ENCODE peak calls at places on chromosomes 5 and 9, in five cellular contexts. B is ascending aorta; K is H1; U is CD4-positive, CD25-positive, alpha-beta regulatory T cell; T is tibial artery. R is an unnamed sample. For H3K4me1, the result is how much of the 10 kb centered on the place peaks cover.

GRCh38 chr9:137295313-137296213 is 6.5 kb downstream of the NRARP start:
- DNase-seq in B (no peak), U (peak), K (no peak), T (no peak), R (no peak)

GRCh38 chr5:543755-544674 is 19.8 kb upstream of the SLC9A3 start:
- DNase-seq in T (peak), B (no peak), U (peak), K (no peak), R (no peak)

GRCh38 chr5:98793223-98793622 is 19.8 kb downstream of the RGMB start:
- DNase-seq in B (no peak), K (no peak), U (no peak), T (no peak), R (no peak)

GRCh38 chr9:14687042-14687719 is 6.1 kb downstream of the ZDHHC21 start:
- DNase-seq in T (no peak), B (no peak), K (no peak), U (no peak), R (no peak)

GRCh38 chr5:57348376-57348775 is 134.2 kb downstream of the ACTBL2 start:
- DNase-seq in B (no peak), U (no peak), K (no peak), T (no peak), R (no peak)

GRCh38 chr5:39678533-39678932 is 253.8 kb upstream of the DAB2 start:
- DNase-seq in U (no peak), T (no peak), B (no peak), K (no peak), R (no peak)

GRCh38 chr5:76861616-76862015 is 11.8 kb downstream of the S100Z start:
- DNase-seq in U (no peak), T (no peak), B (no peak), K (no peak), R (no peak)

GRCh38 chr9:104993291-104993963 is 65.5 kb upstream of the ABCA1 start:
- DNase-seq in T (peak), U (peak), B (peak), K (peak), R (no peak)

GRCh38 chr9:120705174-120705573 is 9.1 kb downstream of the MEGF9 start:
- DNase-seq in U (no peak), K (no peak), T (no peak), B (no peak), R (no peak)

GRCh38 chr9:124190761-124191160 is 67.0 kb upstream of the NEK6 start:
- DNase-seq in U (no peak), B (peak), K (no peak), T (no peak), R (no peak)

GRCh38 chr9:99873531-99873930 is 32.9 kb upstream of the STX17 start:
- DNase-seq in U (no peak), T (no peak), K (no peak), B (no peak), R (no peak)

GRCh38 chr9:129383415-129384088 is 205.5 kb upstream of the IER5L start:
- DNase-seq in U (peak), B (peak), K (no peak), T (peak), R (no peak)

GRCh38 chr5:77771452-77771851 is 4.7 kb downstream of the TBCA start:
- DNase-seq in K (no peak), B (no peak), U (peak), T (no peak), R (no peak)

GRCh38 chr9:136081113-136081825 is 13.8 kb downstream of the NACC2 start:
- DNase-seq in B (no peak), U (no peak), T (peak), K (no peak), R (no peak)

GRCh38 chr9:7777776-7778175 is 21.8 kb downstream of the DMAC1 start:
- DNase-seq in U (no peak), B (no peak), T (no peak), K (no peak), R (no peak)

GRCh38 chr9:137391411-137391754 is 31.6 kb downstream of the EXD3 start:
- DNase-seq in B (no peak), U (no peak), T (peak), K (no peak), R (no peak)

GRCh38 chr9:131994364-131995110 is 85.1 kb downstream of the MED27 start:
- DNase-seq in U (no peak), T (no peak), K (no peak), B (no peak), R (no peak)

GRCh38 chr5:141883948-141884318 is 5.7 kb upstream of the PCDH1 start:
- DNase-seq in T (peak), K (no peak), U (no peak), B (no peak), R (no peak)
- H3K4me3 ChIP-seq in T (no peak), K (no peak), U (no peak), B (no peak), R (no peak)

GRCh38 chr9:133973111-133973790 is 18.9 kb downstream of the VAV2 start:
- DNase-seq in K (no peak), T (no peak), U (no peak), B (no peak), R (no peak)
- H3K4me1 ChIP-seq in K (under half), T (under half), U (under half), B (under half), R (under half)

GRCh38 chr5:53355930-53356329 is 124.5 kb upstream of the FST start:
- DNase-seq in K (no peak), B (no peak), T (no peak), U (no peak), R (no peak)
- H3K27ac ChIP-seq in K (no peak), B (peak), T (peak), U (no peak), R (no peak)

GRCh38 chr5:85288914-85289313 is 904.2 kb upstream of the EDIL3 start:
- DNase-seq in T (no peak), K (no peak), B (no peak), U (no peak), R (no peak)

GRCh38 chr5:85293139-85293785 is 908.6 kb upstream of the EDIL3 start:
- DNase-seq in U (no peak), K (no peak), B (no peak), T (no peak), R (no peak)
- H3K4me3 ChIP-seq in U (no peak), K (no peak), B (peak), T (no peak), R (no peak)

GRCh38 chr5:79235578-79236363 is at the start of gene JMY:
- DNase-seq in T (peak), K (peak), U (peak), B (peak), R (no peak)
- H3K4me1 ChIP-seq in T (under half), K (under half), U (under half), B (under half), R (under half)

DNA sequence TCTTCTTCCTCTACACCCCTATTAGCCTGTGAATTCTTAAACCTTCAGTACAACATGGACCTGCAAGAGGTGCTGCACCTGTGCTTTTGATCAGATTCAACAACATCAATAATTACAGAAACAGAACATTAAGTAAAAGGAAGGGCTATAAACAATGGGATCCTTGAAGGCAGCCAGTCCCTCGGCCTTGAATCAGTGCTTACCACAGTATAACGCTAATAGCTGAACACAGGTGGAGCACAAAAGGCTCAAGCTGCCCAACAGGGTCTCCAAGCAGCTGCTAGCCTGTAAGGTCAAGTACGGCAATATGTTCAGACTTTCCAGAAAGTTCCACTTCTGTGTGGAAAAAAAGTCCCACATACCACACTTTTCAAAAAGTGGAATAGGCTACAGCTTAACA is 61.9 kb upstream of the ITGA1 start:
- DNase-seq in K (no peak), T (no peak), B (no peak), U (no peak), R (no peak)
- H3K27ac ChIP-seq in K (no peak), T (peak), B (no peak), U (no peak), R (no peak)